ENCODE peak calls at places on chromosomes 13 and 19, in nine cellular contexts. O is BE2C; L is esophagus squamous epithelium; U is neural crest cell; W is ecto neural progenitor cell; I is lung; S is NCI-H2029; P is stimulated activated naive B cell treated with anti-CD40 and anti-IgM and Interleukin-4, amounts not matched to agents 10 μg/mL and 1 μg/mL and 100 μg/mL, for 72 hours; G is foreskin fibroblast. K is an unnamed sample.

GRCh38 chr13:111225184-111225583 is 95.3 kb upstream of the TEX29 start:
- DNase-seq in O (no peak), L (no peak), U (no peak), W (no peak), I (no peak), S (no peak), P (no peak), G (no peak), K (no peak)

GRCh38 chr13:70932511-70932910 is 824.3 kb upstream of the KLHL1 start:
- DNase-seq in O (no peak), L (no peak), U (no peak), W (no peak), I (no peak), S (no peak), P (no peak), G (no peak), K (no peak)

GRCh38 chr19:10655457-10656312 is 1.5 kb downstream of the ILF3 start:
- DNase-seq in O (peak), L (no peak), U (no peak), W (peak), I (no peak), S (no peak), P (no peak), G (no peak), K (peak)

GRCh38 chr13:102877285-102877684 is 31.5 kb downstream of the ERCC5 start:
- DNase-seq in O (no peak), L (no peak), U (no peak), W (no peak), I (no peak), S (no peak), P (no peak), G (no peak), K (peak)

GRCh38 chr19:42111384-42111783 is 20.9 kb downstream of the POU2F2 start:
- DNase-seq in O (no peak), L (no peak), U (no peak), W (no peak), I (no peak), S (no peak), P (no peak), G (peak), K (peak)

GRCh38 chr19:38649305-38650179 is 2.1 kb downstream of the ACTN4 start:
- DNase-seq in O (no peak), L (no peak), U (no peak), W (no peak), I (peak), S (peak), P (no peak), G (no peak), K (no peak)

GRCh38 chr13:21849323-21849722 is 178.4 kb downstream of the FGF9 start:
- DNase-seq in O (no peak), L (no peak), U (no peak), W (no peak), I (no peak), S (no peak), P (peak), G (no peak), K (peak)

GRCh38 chr13:67023088-67023893 is 206.8 kb downstream of the PCDH9 start:
- DNase-seq in O (no peak), L (no peak), U (no peak), W (no peak), I (peak), S (peak), P (no peak), G (peak), K (peak)

GRCh38 chr13:67015976-67016600 is 214.0 kb downstream of the PCDH9 start:
- DNase-seq in O (no peak), L (no peak), U (no peak), W (no peak), I (no peak), S (no peak), P (no peak), G (no peak), K (no peak)

GRCh38 chr13:97879646-97880297 is 73.7 kb upstream of the IPO5 start:
- DNase-seq in O (no peak), L (no peak), U (no peak), W (no peak), I (no peak), S (no peak), P (no peak), G (peak), K (peak)

GRCh38 chr13:44212633-44213387 is 160.8 kb upstream of the SERP2 start:
- DNase-seq in O (no peak), L (no peak), U (no peak), W (no peak), I (no peak), S (no peak), P (no peak), G (no peak), K (peak)

GRCh38 chr19:46886546-46887239 is 25.9 kb downstream of the ARHGAP35 start:
- DNase-seq in O (no peak), L (no peak), U (no peak), W (no peak), I (no peak), S (no peak), P (no peak), G (no peak), K (no peak)

GRCh38 chr19:16325671-16326400 is 1.2 kb downstream of the KLF2 start:
- DNase-seq in O (no peak), L (no peak), U (no peak), W (peak), I (peak), S (peak), P (peak), G (no peak), K (peak)

GRCh38 chr13:98821372-98822237 is 69.1 kb upstream of the SLC15A1 start:
- DNase-seq in O (no peak), L (no peak), U (no peak), W (no peak), I (no peak), S (no peak), P (no peak), G (peak), K (peak)

GRCh38 chr19:46147166-46147740 is 785 bp upstream of the IGFL2 start:
- DNase-seq in O (no peak), L (no peak), U (no peak), W (no peak), I (no peak), S (no peak), P (no peak), G (no peak), K (no peak)

GRCh38 chr19:32397736-32398135 is 7.8 kb upstream of the DPY19L3 start:
- DNase-seq in O (no peak), L (no peak), U (no peak), W (no peak), I (no peak), S (no peak), P (no peak), G (peak), K (peak)

GRCh38 chr13:113982296-113982661 is 8.4 kb upstream of the C13orf46 start:
- DNase-seq in O (no peak), L (no peak), U (no peak), W (no peak), I (no peak), S (no peak), P (no peak), G (no peak), K (no peak)

GRCh38 chr19:40614595-40615411 is 13.6 kb downstream of the LTBP4 start:
- DNase-seq in O (peak), L (peak), U (no peak), W (peak), I (peak), S (peak), P (peak), G (peak), K (peak)

GRCh38 chr19:47540748-47541147 is 25.9 kb upstream of the NAPA start:
- DNase-seq in O (no peak), L (no peak), U (no peak), W (no peak), I (no peak), S (no peak), P (no peak), G (peak), K (peak)

GRCh38 chr19:16161848-16162247 is 11.5 kb downstream of the CIB3 start:
- DNase-seq in O (no peak), L (no peak), U (no peak), W (no peak), I (no peak), S (no peak), P (no peak), G (peak), K (peak)

GRCh38 chr13:108095036-108095435 is 120.3 kb downstream of the LIG4 start:
- DNase-seq in O (no peak), L (no peak), U (no peak), W (no peak), I (no peak), S (no peak), P (no peak), G (no peak), K (no peak)

GRCh38 chr19:41554902-41555301 is 21.1 kb upstream of the CEACAM21 start:
- DNase-seq in O (no peak), L (no peak), U (no peak), W (no peak), I (no peak), S (no peak), P (no peak), G (no peak), K (no peak)

GRCh38 chr19:23286477-23286876 is 36.3 kb upstream of the ZNF724 start:
- DNase-seq in O (peak), L (no peak), U (no peak), W (no peak), I (no peak), S (no peak), P (no peak), G (no peak), K (no peak)

GRCh38 chr13:114106526-114106925 is 25.9 kb downstream of the RASA3 start:
- DNase-seq in O (no peak), L (no peak), U (no peak), W (no peak), I (no peak), S (no peak), P (no peak), G (no peak), K (no peak)

GRCh38 chr19:8640402-8641004 is 10.1 kb downstream of the NFILZ start:
- DNase-seq in O (no peak), L (no peak), U (no peak), W (no peak), I (peak), S (no peak), P (no peak), G (no peak), K (no peak)

GRCh38 chr19:38731654-38732301 is 12.5 kb downstream of the CAPN12 start:
- DNase-seq in O (no peak), L (no peak), U (no peak), W (no peak), I (peak), S (peak), P (no peak), G (no peak), K (no peak)

GRCh38 chr19:38395381-38396127 is 7.1 kb downstream of the SPRED3 start:
- DNase-seq in O (no peak), L (no peak), U (no peak), W (no peak), I (no peak), S (no peak), P (no peak), G (no peak), K (no peak)

GRCh38 chr13:112324121-112324520 is 52.0 kb upstream of the SPACA7 start:
- DNase-seq in O (no peak), L (no peak), U (no peak), W (peak), I (no peak), S (no peak), P (no peak), G (no peak), K (no peak)

GRCh38 chr19:43575955-43576451 is 402 bp downstream of the PINLYP start:
- DNase-seq in O (no peak), L (no peak), U (no peak), W (no peak), I (no peak), S (no peak), P (no peak), G (no peak), K (no peak)

GRCh38 chr19:41537789-41538188 is 38.2 kb upstream of the CEACAM21 start:
- DNase-seq in O (no peak), L (no peak), U (no peak), W (no peak), I (no peak), S (no peak), P (no peak), G (peak), K (peak)

GRCh38 chr19:13051581-13052165 is 51.0 kb downstream of the LYL1 start:
- DNase-seq in O (peak), L (no peak), U (peak), W (peak), I (peak), S (peak), P (no peak), G (no peak), K (peak)

GRCh38 chr19:35608250-35608649 is 4.3 kb upstream of the HAUS5 start:
- DNase-seq in O (no peak), L (no peak), U (no peak), W (no peak), I (no peak), S (no peak), P (no peak), G (no peak), K (no peak)

GRCh38 chr13:111883571-111884343 is 183.2 kb upstream of the SOX1 start:
- DNase-seq in O (no peak), L (no peak), U (no peak), W (peak), I (peak), S (no peak), P (no peak), G (no peak), K (no peak)

K was measured in fibroblast of pulmonary artery.